ENCODE peak calls at places on chromosomes 5 and 9, in seven cellular contexts. V, W, J, L, X, R and H are unnamed samples.

GRCh38 chr5:96243203-96243602 is 189.8 kb downstream of the PCSK1 start:
- DNase-seq in V (no peak), W (peak; percentile 70), J (no peak), L (no peak), X (no peak), R (no peak), H (no peak)

GRCh38 chr9:35935755-35936509 is 22.0 kb downstream of the OR2S2 start:
- DNase-seq in V (no peak), W (peak; percentile 82), J (no peak), L (no peak), X (no peak), R (no peak), H (no peak)

GRCh38 chr5:141634162-141634561 is 2.5 kb downstream of the HDAC3 start:
- DNase-seq in V (no peak), W (no peak), J (no peak), L (no peak), X (no peak), R (no peak), H (no peak)

GRCh38 chr9:79768199-79768598 is 196.4 kb downstream of the TLE4 start:
- DNase-seq in V (no peak), W (peak; percentile 78), J (no peak), L (no peak), X (no peak), R (no peak), H (no peak)

GRCh38 chr5:178699854-178700253 is 30.6 kb downstream of the ZNF354A start:
- DNase-seq in V (no peak), W (no peak), J (no peak), L (no peak), X (no peak), R (no peak), H (no peak)

GRCh38 chr5:107952450-107952849 is 281.7 kb upstream of the EFNA5 start:
- DNase-seq in V (no peak), W (no peak), J (no peak), L (no peak), X (no peak), R (no peak), H (no peak)

GRCh38 chr9:128203842-128204551 is 818 bp downstream of the DNM1 start:
- DNase-seq in V (peak; percentile 37), W (peak; percentile 47), J (no peak), L (no peak), X (peak; percentile 63), R (no peak), H (peak; percentile 85)

GRCh38 chr5:124583469-124584350 is 162.7 kb downstream of the ZNF608 start:
- DNase-seq in V (no peak), W (peak; percentile 95), J (no peak), L (no peak), X (peak; percentile 64), R (peak; percentile 77), H (no peak)

GRCh38 chr5:135568923-135569360 is 9.8 kb downstream of the CXCL14 start:
- DNase-seq in V (no peak), W (no peak), J (no peak), L (no peak), X (no peak), R (no peak), H (no peak)

GRCh38 chr9:92115977-92116285 is 718 bp upstream of the SPTLC1 start:
- DNase-seq in V (no peak), W (no peak), J (no peak), L (no peak), X (no peak), R (no peak), H (no peak)

GRCh38 chr5:112419050-112419595 is at the start of gene EPB41L4A:
- DNase-seq in V (peak; percentile 26), W (no peak), J (no peak), L (peak; percentile 64), X (peak; percentile 37), R (no peak), H (peak; percentile 79)

GRCh38 chr9:133612816-133613215 is 3.6 kb upstream of the FAM163B start:
- DNase-seq in V (no peak), W (no peak), J (no peak), L (no peak), X (no peak), R (no peak), H (no peak)

GRCh38 chr5:173321886-173322285 is 6.3 kb downstream of the STC2 start:
- DNase-seq in V (no peak), W (peak; percentile 40), J (no peak), L (peak; percentile 10), X (no peak), R (peak; percentile 34), H (no peak)

GRCh38 chr5:173319610-173320100 is 8.6 kb downstream of the STC2 start:
- DNase-seq in V (no peak), W (no peak), J (no peak), L (peak; percentile 46), X (no peak), R (no peak), H (no peak)

GRCh38 chr5:173318881-173319609 is 9.2 kb downstream of the STC2 start:
- DNase-seq in V (no peak), W (no peak), J (no peak), L (peak; percentile 29), X (no peak), R (peak; percentile 34), H (no peak)

GRCh38 chr5:173318338-173318737 is 9.9 kb downstream of the STC2 start:
- DNase-seq in V (no peak), W (no peak), J (no peak), L (no peak), X (no peak), R (peak; percentile 3), H (no peak)

DNA sequence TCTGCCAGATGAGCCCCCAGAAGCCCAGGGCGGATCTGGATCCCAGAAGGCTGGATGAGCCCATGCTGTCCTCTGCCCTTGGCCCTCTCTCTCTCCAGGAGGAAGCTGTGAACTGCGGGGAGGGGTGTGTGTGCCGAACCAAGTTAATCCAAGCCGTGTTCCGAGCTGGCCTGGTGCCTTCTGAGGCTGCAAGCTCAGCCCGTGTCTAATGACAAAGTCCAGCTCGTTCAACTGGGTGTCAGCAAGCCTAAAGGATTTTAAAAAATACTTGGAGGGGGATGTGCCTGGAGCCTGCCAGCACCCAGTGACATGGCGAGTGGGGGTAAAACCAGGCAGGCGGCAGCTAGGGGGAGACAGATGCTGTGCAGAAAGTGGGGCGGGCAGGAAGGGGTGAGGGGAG is 8.0 kb downstream of the STC2 start:
- DNase-seq in V (no peak), W (no peak), J (no peak), L (peak; percentile 65), X (no peak), R (peak; percentile 5), H (no peak)
- TF ChIP-seq CTCF in V (no peak), W (peak; percentile 22), J (no peak), L (no peak), X (no peak), R (no peak), H (no peak)

GRCh38 chr9:109307380-109308240 is 13.2 kb downstream of the EPB41L4B start:
- DNase-seq in V (no peak), W (no peak), J (no peak), L (no peak), X (peak; percentile 48), R (no peak), H (no peak)
- H3K27ac ChIP-seq in V (peak overlapping the region; percentile 44), W (no peak overlapping the region), J (no peak overlapping the region), L (no peak overlapping the region), X (peak overlapping the region; percentile 64), R (no peak overlapping the region), H (no peak overlapping the region)

GRCh38 chr9:132422574-132422973 is 12.6 kb downstream of the CFAP77 start:
- DNase-seq in V (no peak), W (no peak), J (no peak), L (no peak), X (no peak), R (no peak), H (no peak)

GRCh38 chr9:132424857-132425702 is 15.1 kb downstream of the CFAP77 start:
- DNase-seq in V (no peak), W (no peak), J (no peak), L (no peak), X (no peak), R (no peak), H (no peak)

GRCh38 chr9:132423503-132423902 is 13.5 kb downstream of the CFAP77 start:
- DNase-seq in V (no peak), W (no peak), J (no peak), L (no peak), X (no peak), R (no peak), H (no peak)

GRCh38 chr9:132430998-132431397 is 21.0 kb downstream of the CFAP77 start:
- DNase-seq in V (no peak), W (no peak), J (no peak), L (no peak), X (no peak), R (no peak), H (no peak)

DNA sequence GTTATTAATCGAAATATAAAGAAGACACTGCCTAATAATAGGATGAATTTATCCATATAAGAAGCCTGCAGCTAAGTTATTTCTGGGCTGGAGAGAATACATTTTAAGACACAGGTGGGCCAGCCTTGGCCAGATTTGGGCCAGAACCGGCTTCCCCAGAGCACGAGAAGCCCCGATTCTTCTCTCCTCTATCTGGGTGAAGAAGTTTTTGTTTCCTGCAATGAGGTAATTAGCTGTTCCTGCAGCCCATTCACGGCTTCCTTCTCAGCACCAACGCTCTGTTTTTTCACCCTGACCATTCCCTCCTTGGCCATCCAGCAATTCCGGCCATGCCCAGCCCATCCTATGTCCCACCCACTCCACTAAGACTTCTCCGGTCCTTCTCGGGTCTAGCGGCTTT is 17.0 kb downstream of the CFAP77 start:
- DNase-seq in V (no peak), W (no peak), J (no peak), L (no peak), X (no peak), R (no peak), H (no peak)
- H3K4me3 ChIP-seq in V (no peak overlapping the region), W (no peak overlapping the region), J (no peak overlapping the region), L (no peak overlapping the region), X (no peak overlapping the region), R (no peak overlapping the region), H (no peak overlapping the region)

GRCh38 chr5:176355400-176356178 is 6.0 kb downstream of the KIAA1191 start:
- DNase-seq in V (no peak), W (no peak), J (no peak), L (no peak), X (no peak), R (no peak), H (no peak)
- TF ChIP-seq CTCF in V (no peak), W (no peak), J (no peak), L (no peak), X (no peak), R (no peak), H (no peak)